ENCODE peak calls at places on chromosomes 2 and 18, in four cellular contexts. One of them, this sample, is unnamed.

GRCh38 chr2:144659731-144660275 is 139.9 kb upstream of the ZEB2 start:
- DNase-seq in colonic mucosa: no peak
- DNase-seq in fibroblast of lung: peak; percentile 99
- DNase-seq in ovary: no peak
- DNase-seq in this sample: peak; percentile 23

GRCh38 chr18:3879836-3880120 is 429.8 kb downstream of the TGIF1 start:
- DNase-seq in colonic mucosa: no peak
- DNase-seq in fibroblast of lung: no peak
- DNase-seq in ovary: no peak
- DNase-seq in this sample: no peak

GRCh38 chr2:84779781-84780180 is 101.1 kb downstream of the TRABD2A start:
- DNase-seq in colonic mucosa: no peak
- DNase-seq in fibroblast of lung: no peak
- DNase-seq in ovary: no peak
- DNase-seq in this sample: no peak

GRCh38 chr2:203871371-203871983 is 3.9 kb downstream of the CTLA4 start:
- DNase-seq in colonic mucosa: no peak
- DNase-seq in fibroblast of lung: no peak
- DNase-seq in ovary: no peak
- DNase-seq in this sample: no peak

GRCh38 chr18:9333441-9334350 is 877 bp upstream of the TWSG1 start:
- DNase-seq in colonic mucosa: peak; percentile 40
- DNase-seq in fibroblast of lung: no peak
- DNase-seq in ovary: peak; percentile 50
- DNase-seq in this sample: peak; percentile 2

GRCh38 chr18:2589345-2590060 is 18.1 kb downstream of the NDC80 start:
- DNase-seq in colonic mucosa: no peak
- DNase-seq in fibroblast of lung: peak; percentile 22
- DNase-seq in ovary: no peak
- DNase-seq in this sample: no peak

GRCh38 chr2:43225093-43225787 is 1.2 kb downstream of the ZFP36L2 start:
- DNase-seq in colonic mucosa: peak; percentile 51
- DNase-seq in fibroblast of lung: peak; percentile 69
- DNase-seq in ovary: peak; percentile 75
- DNase-seq in this sample: peak; percentile 72

GRCh38 chr2:129731925-129732629 is 247.4 kb upstream of the RAB6C start:
- DNase-seq in colonic mucosa: no peak
- DNase-seq in fibroblast of lung: no peak
- DNase-seq in ovary: no peak
- DNase-seq in this sample: no peak

GRCh38 chr2:209663149-209663548 is 108.5 kb upstream of the UNC80 start:
- DNase-seq in colonic mucosa: no peak
- DNase-seq in fibroblast of lung: peak; percentile 65
- DNase-seq in ovary: no peak
- DNase-seq in this sample: no peak

GRCh38 chr2:149767516-149767974 is 180.0 kb upstream of the MMADHC start:
- DNase-seq in colonic mucosa: no peak
- DNase-seq in fibroblast of lung: peak; percentile 61
- DNase-seq in ovary: no peak
- DNase-seq in this sample: no peak

GRCh38 chr2:74862268-74862964 is 28.5 kb downstream of the HK2 start:
- DNase-seq in colonic mucosa: peak; percentile 64
- DNase-seq in fibroblast of lung: no peak
- DNase-seq in ovary: peak; percentile 7
- DNase-seq in this sample: no peak

GRCh38 chr2:241850544-241851324 is 8.0 kb downstream of the PDCD1 start:
- DNase-seq in colonic mucosa: no peak
- DNase-seq in fibroblast of lung: no peak
- DNase-seq in ovary: no peak
- DNase-seq in this sample: no peak

GRCh38 chr2:112152476-112153178 is 14.4 kb downstream of the FBLN7 start:
- DNase-seq in colonic mucosa: no peak
- DNase-seq in fibroblast of lung: no peak
- DNase-seq in ovary: no peak
- DNase-seq in this sample: no peak

GRCh38 chr18:28002841-28003240 is 174.1 kb downstream of the CDH2 start:
- DNase-seq in colonic mucosa: no peak
- DNase-seq in fibroblast of lung: no peak
- DNase-seq in ovary: no peak
- DNase-seq in this sample: no peak

GRCh38 chr2:128323501-128323931 is 4.8 kb upstream of the HS6ST1 start:
- DNase-seq in colonic mucosa: no peak
- DNase-seq in fibroblast of lung: no peak
- DNase-seq in ovary: peak; percentile 27
- DNase-seq in this sample: no peak

GRCh38 chr2:217798743-217799552 is 203.8 kb downstream of the TNS1 start:
- DNase-seq in colonic mucosa: peak; percentile 24
- DNase-seq in fibroblast of lung: no peak
- DNase-seq in ovary: no peak
- DNase-seq in this sample: no peak

GRCh38 chr2:191976436-191976835 is 129.5 kb upstream of the CAVIN2 start:
- DNase-seq in colonic mucosa: no peak
- DNase-seq in fibroblast of lung: peak; percentile 95
- DNase-seq in ovary: no peak
- DNase-seq in this sample: no peak

GRCh38 chr2:201618744-201619654 is 24.3 kb downstream of the TMEM237 start:
- DNase-seq in colonic mucosa: peak; percentile 58
- DNase-seq in fibroblast of lung: peak; percentile 56
- DNase-seq in ovary: peak; percentile 86
- DNase-seq in this sample: no peak

GRCh38 chr2:66362651-66363050 is 72.3 kb upstream of the MEIS1 start:
- DNase-seq in colonic mucosa: no peak
- DNase-seq in fibroblast of lung: no peak
- DNase-seq in ovary: no peak
- DNase-seq in this sample: no peak

GRCh38 chr2:27152796-27153464 is 4.1 kb downstream of the TCF23 start:
- DNase-seq in colonic mucosa: peak; percentile 57
- DNase-seq in fibroblast of lung: peak; percentile 44
- DNase-seq in ovary: no peak
- DNase-seq in this sample: no peak

GRCh38 chr18:2087877-2088673 is 483.2 kb downstream of the METTL4 start:
- DNase-seq in colonic mucosa: no peak
- DNase-seq in fibroblast of lung: no peak
- DNase-seq in ovary: no peak
- DNase-seq in this sample: no peak

GRCh38 chr2:217827430-217828201 is 175.2 kb downstream of the TNS1 start:
- DNase-seq in colonic mucosa: no peak
- DNase-seq in fibroblast of lung: peak; percentile 24
- DNase-seq in ovary: peak; percentile 67
- DNase-seq in this sample: no peak

GRCh38 chr2:108616731-108617161 is 82.5 kb downstream of the LIMS1 start:
- DNase-seq in colonic mucosa: no peak
- DNase-seq in fibroblast of lung: peak; percentile 73
- DNase-seq in ovary: no peak
- DNase-seq in this sample: no peak

GRCh38 chr18:26710460-26711096 is 154.9 kb downstream of the AQP4 start:
- DNase-seq in colonic mucosa: no peak
- DNase-seq in fibroblast of lung: no peak
- DNase-seq in ovary: no peak
- DNase-seq in this sample: no peak

GRCh38 chr18:56353676-56354260 is 284.6 kb downstream of the TXNL1 start:
- DNase-seq in colonic mucosa: no peak
- DNase-seq in fibroblast of lung: no peak
- DNase-seq in ovary: no peak
- DNase-seq in this sample: no peak

GRCh38 chr18:32049393-32050161 is 31.0 kb downstream of the RNF125 start:
- DNase-seq in colonic mucosa: peak; percentile 54
- DNase-seq in fibroblast of lung: peak; percentile 55
- DNase-seq in ovary: no peak
- DNase-seq in this sample: peak; percentile 23

GRCh38 chr2:30216157-30216556 is 15.2 kb upstream of the LBH start:
- DNase-seq in colonic mucosa: no peak
- DNase-seq in fibroblast of lung: no peak
- DNase-seq in ovary: no peak
- DNase-seq in this sample: no peak

GRCh38 chr18:14089781-14090180 is 42.5 kb downstream of the ZNF519 start:
- DNase-seq in colonic mucosa: no peak
- DNase-seq in fibroblast of lung: peak; percentile 5
- DNase-seq in ovary: no peak
- DNase-seq in this sample: no peak

GRCh38 chr2:239826786-239827510 is 198.2 kb downstream of the NDUFA10 start:
- DNase-seq in colonic mucosa: peak; percentile 14
- DNase-seq in fibroblast of lung: no peak
- DNase-seq in ovary: peak; percentile 5
- DNase-seq in this sample: no peak

GRCh38 chr18:75678662-75679061 is 251.2 kb upstream of the SMIM21 start:
- DNase-seq in colonic mucosa: no peak
- DNase-seq in fibroblast of lung: no peak
- DNase-seq in ovary: no peak
- DNase-seq in this sample: no peak

GRCh38 chr2:72959554-72959953 is 42.2 kb downstream of the EMX1 start:
- DNase-seq in colonic mucosa: no peak
- DNase-seq in fibroblast of lung: no peak
- DNase-seq in ovary: no peak
- DNase-seq in this sample: no peak

GRCh38 chr2:69911985-69912563 is 2.8 kb upstream of the MXD1 start:
- DNase-seq in colonic mucosa: no peak
- DNase-seq in fibroblast of lung: peak; percentile 50
- DNase-seq in ovary: no peak
- DNase-seq in this sample: no peak

GRCh38 chr2:89797320-89798038 is 1106.0 kb downstream of the RPIA start:
- DNase-seq in colonic mucosa: no peak
- DNase-seq in fibroblast of lung: no peak
- DNase-seq in ovary: no peak
- DNase-seq in this sample: no peak
- H3K9me3 ChIP-seq in colonic mucosa: no peaks in the 10 kb centered on the region
- H3K9me3 ChIP-seq in fibroblast of lung: peaks cover 8% of the 10 kb centered on the region
- H3K9me3 ChIP-seq in ovary: no peaks in the 10 kb centered on the region
- H3K9me3 ChIP-seq in this sample: peaks cover 48% of the 10 kb centered on the region

GRCh38 chr18:74290831-74291770 is 662 bp downstream of the CYB5A start:
- DNase-seq in colonic mucosa: peak; percentile 60
- DNase-seq in fibroblast of lung: no peak
- DNase-seq in ovary: peak; percentile 58
- DNase-seq in this sample: peak; percentile 26

GRCh38 chr18:74294526-74294925 is 2.8 kb upstream of the CYB5A start:
- DNase-seq in colonic mucosa: no peak
- DNase-seq in fibroblast of lung: peak; percentile 58
- DNase-seq in ovary: no peak
- DNase-seq in this sample: no peak

GRCh38 chr18:74292541-74292858 is 737 bp upstream of the CYB5A start:
- DNase-seq in colonic mucosa: no peak
- DNase-seq in fibroblast of lung: no peak
- DNase-seq in ovary: no peak
- DNase-seq in this sample: no peak

GRCh38 chr18:74289946-74290478 is 1.8 kb downstream of the CYB5A start:
- DNase-seq in colonic mucosa: no peak
- DNase-seq in fibroblast of lung: no peak
- DNase-seq in ovary: no peak
- DNase-seq in this sample: no peak

GRCh38 chr18:74291771-74292540 is at the start of gene CYB5A:
- DNase-seq in colonic mucosa: peak; percentile 99
- DNase-seq in fibroblast of lung: peak; percentile 92
- DNase-seq in ovary: peak; percentile 100
- DNase-seq in this sample: peak; percentile 99
- TF ChIP-seq CTCF in colonic mucosa: no peak
- TF ChIP-seq CTCF in fibroblast of lung: no peak
- TF ChIP-seq CTCF in ovary: no peak
- TF ChIP-seq CTCF in this sample: peak; percentile 20

GRCh38 chr18:79949571-79950439 is 1.6 kb downstream of the SLC66A2 start:
- DNase-seq in colonic mucosa: peak; percentile 49
- DNase-seq in fibroblast of lung: no peak
- DNase-seq in ovary: peak; percentile 17
- DNase-seq in this sample: no peak

GRCh38 chr18:79950440-79951341 is 762 bp downstream of the SLC66A2 start:
- DNase-seq in colonic mucosa: peak; percentile 56
- DNase-seq in fibroblast of lung: peak; percentile 27
- DNase-seq in ovary: no peak
- DNase-seq in this sample: no peak

GRCh38 chr18:79947881-79948610 is 3.4 kb downstream of the SLC66A2 start:
- DNase-seq in colonic mucosa: peak; percentile 59
- DNase-seq in fibroblast of lung: no peak
- DNase-seq in ovary: peak; percentile 12
- DNase-seq in this sample: no peak

GRCh38 chr18:79947054-79947755 is 4.2 kb downstream of the SLC66A2 start:
- DNase-seq in colonic mucosa: peak; percentile 28
- DNase-seq in fibroblast of lung: no peak
- DNase-seq in ovary: peak; percentile 8
- DNase-seq in this sample: no peak

DNA sequence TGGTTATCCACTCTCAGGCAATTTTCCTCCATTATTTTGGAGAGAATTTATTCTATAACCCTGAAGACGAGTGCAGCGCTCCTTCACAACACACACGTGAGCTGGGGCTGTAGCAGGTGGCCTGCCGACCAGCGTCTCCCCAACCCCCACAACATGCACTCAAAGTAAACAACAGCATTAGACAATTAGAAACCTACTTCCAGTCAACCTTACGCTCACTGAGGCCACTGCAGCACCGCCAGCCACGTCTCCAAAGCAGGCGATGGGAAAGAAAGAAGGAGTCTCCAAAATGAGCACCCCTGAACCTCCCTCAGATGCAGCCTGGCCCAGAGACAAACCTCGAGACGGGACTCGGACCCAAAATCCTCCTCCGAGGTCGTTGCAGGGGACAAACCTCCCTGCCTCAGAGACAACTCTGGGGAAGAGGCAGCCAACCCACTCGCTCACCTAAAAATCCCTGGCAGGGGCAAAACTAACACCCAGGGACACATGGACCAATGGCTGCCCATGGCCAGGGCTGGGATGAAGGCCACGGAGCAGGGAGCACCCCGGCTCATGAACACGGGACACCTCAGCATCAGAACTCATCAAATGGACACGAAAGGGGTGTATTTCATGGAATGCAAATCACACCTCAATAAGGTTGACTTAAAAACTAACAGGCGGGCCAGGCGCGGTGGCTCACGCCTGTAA is 2.6 kb downstream of the SLC66A2 start:
- DNase-seq in colonic mucosa: peak; percentile 19
- DNase-seq in fibroblast of lung: no peak
- DNase-seq in ovary: peak; percentile 12
- DNase-seq in this sample: no peak
- H3K27ac ChIP-seq in colonic mucosa: no peak overlapping the region
- H3K27ac ChIP-seq in fibroblast of lung: no peak overlapping the region
- H3K27ac ChIP-seq in ovary: no peak overlapping the region
- H3K27ac ChIP-seq in this sample: no peak overlapping the region

GRCh38 chr2:179211355-179211754 is 53.3 kb downstream of the SESTD1 start:
- DNase-seq in colonic mucosa: no peak
- DNase-seq in fibroblast of lung: no peak
- DNase-seq in ovary: no peak
- DNase-seq in this sample: no peak

GRCh38 chr2:179201884-179202283 is 62.7 kb downstream of the SESTD1 start:
- DNase-seq in colonic mucosa: no peak
- DNase-seq in fibroblast of lung: no peak
- DNase-seq in ovary: no peak
- DNase-seq in this sample: no peak

GRCh38 chr2:179207047-179207446 is 57.6 kb downstream of the SESTD1 start:
- DNase-seq in colonic mucosa: no peak
- DNase-seq in fibroblast of lung: no peak
- DNase-seq in ovary: no peak
- DNase-seq in this sample: no peak
- H3K9me3 ChIP-seq in colonic mucosa: no peaks in the 10 kb centered on the region
- H3K9me3 ChIP-seq in fibroblast of lung: peaks cover 2% of the 10 kb centered on the region
- H3K9me3 ChIP-seq in ovary: no peaks in the 10 kb centered on the region
- H3K9me3 ChIP-seq in this sample: peaks cover 7% of the 10 kb centered on the region